ENCODE peak calls at places on chromosome 4, in five cellular contexts. C is cerebellum, T is G401, G is NCI-H774, E is anterior cingulate cortex. A is an unnamed sample.

GRCh38 chr4:51831133-51831532 is 11.8 kb upstream of the DCUN1D4 start:
- DNase-seq in E (no peak), C (no peak), T (peak), G (peak), A (peak)

GRCh38 chr4:154425514-154425913 is 66.1 kb downstream of the DCHS2 start:
- DNase-seq in E (no peak), C (no peak), T (no peak), G (no peak), A (no peak)

GRCh38 chr4:41069268-41069667 is 145.1 kb downstream of the APBB2 start:
- DNase-seq in T (no peak), E (no peak), C (no peak), G (no peak), A (no peak)

GRCh38 chr4:6395466-6396228 is 76.8 kb downstream of the PPP2R2C start:
- DNase-seq in G (no peak), C (no peak), T (no peak), E (no peak), A (no peak)

GRCh38 chr4:3304831-3305609 is 12.2 kb downstream of the RGS12 start:
- DNase-seq in E (no peak), T (peak), C (peak), G (no peak), A (no peak)

GRCh38 chr4:148044889-148045352 is 313.0 kb downstream of the ARHGAP10 start:
- DNase-seq in G (no peak), C (peak), T (peak), E (no peak), A (no peak)

GRCh38 chr4:18676136-18676922 is 654.8 kb upstream of the LCORL start:
- DNase-seq in C (no peak), E (no peak), T (no peak), G (no peak), A (no peak)

GRCh38 chr4:55017406-55017805 is 108.0 kb downstream of the KDR start:
- DNase-seq in C (no peak), T (no peak), G (no peak), E (no peak), A (no peak)

A was measured in neural progenitor cell.